ENCODE peak calls at places on chromosomes 4 and X, in six cellular contexts. O, W, M, P, J and N are unnamed samples. For H3K27me3, the result is how much of the 10 kb centered on the place peaks cover.

GRCh38 chr4:142091085-142091513 is 454.7 kb downstream of the IL15 start:
- DNase-seq in P (no peak), J (no peak), M (no peak), O (no peak), W (no peak), N (no peak)

GRCh38 chrX:148517191-148517590 is 16.8 kb downstream of the AFF2 start:
- DNase-seq in O (no peak), M (no peak), P (no peak), J (no peak), W (no peak), N (no peak)

GRCh38 chrX:87528487-87528886 is 10.9 kb downstream of the KLHL4 start:
- DNase-seq in M (no peak), J (no peak), P (no peak), O (no peak), W (no peak), N (no peak)

GRCh38 chrX:18877472-18877871 is 106.4 kb downstream of the PHKA2 start:
- DNase-seq in W (no peak), O (no peak), J (peak), P (no peak), M (no peak), N (no peak)

GRCh38 chrX:153820601-153821000 is 9.7 kb downstream of the PDZD4 start:
- DNase-seq in J (no peak), O (no peak), M (no peak), W (no peak), P (no peak), N (peak)

GRCh38 chr4:651884-652642 is 22.0 kb downstream of the ATP5ME start:
- DNase-seq in O (no peak), M (no peak), W (no peak), P (no peak), J (no peak), N (peak)

GRCh38 chrX:10926906-10927305 is 184.2 kb upstream of the HCCS start:
- DNase-seq in J (no peak), P (no peak), M (no peak), O (no peak), W (no peak), N (no peak)

GRCh38 chr4:2722033-2722432 is 34.1 kb downstream of the TNIP2 start:
- DNase-seq in O (no peak), J (no peak), P (no peak), W (no peak), M (no peak), N (no peak)

GRCh38 chr4:47615385-47615784 is 130.3 kb downstream of the ATP10D start:
- DNase-seq in P (no peak), W (no peak), M (no peak), O (no peak), J (no peak), N (no peak)

GRCh38 chr4:62288803-62289541 is 1088.8 kb downstream of the ADGRL3 start:
- DNase-seq in P (no peak), O (no peak), M (no peak), W (peak), J (peak), N (no peak)

GRCh38 chr4:655735-656151 is 18.3 kb downstream of the ATP5ME start:
- DNase-seq in M (no peak), W (no peak), O (no peak), J (no peak), P (no peak), N (peak)

GRCh38 chr4:173211222-173211621 is 42.6 kb downstream of the GALNT7 start:
- DNase-seq in W (no peak), P (no peak), J (no peak), O (no peak), M (no peak), N (no peak)

GRCh38 chrX:39425124-39425806 is 624.0 kb downstream of the MID1IP1 start:
- DNase-seq in J (no peak), O (no peak), W (no peak), M (no peak), P (no peak), N (no peak)

GRCh38 chrX:13669246-13669689 is 16.3 kb downstream of the TCEANC start:
- DNase-seq in W (peak), P (no peak), M (peak), O (peak), J (peak), N (no peak)

GRCh38 chr4:135917016-135917415 is 1615.3 kb downstream of the PCDH18 start:
- DNase-seq in J (no peak), M (no peak), P (no peak), W (no peak), O (no peak), N (no peak)

GRCh38 chr4:110130578-110131358 is 67.6 kb downstream of the ELOVL6 start:
- DNase-seq in J (no peak), W (no peak), P (no peak), O (no peak), M (no peak), N (no peak)

GRCh38 chrX:150688911-150689451 is 4.2 kb upstream of the MTMR1 start:
- DNase-seq in P (peak), O (peak), J (peak), W (peak), M (no peak), N (peak)

GRCh38 chr4:2803624-2804448 is 11.0 kb downstream of the SH3BP2 start:
- DNase-seq in O (peak), M (no peak), P (no peak), W (peak), J (no peak), N (no peak)

GRCh38 chr4:7430965-7431695 is 3.6 kb downstream of the PSAPL1 start:
- DNase-seq in M (no peak), W (no peak), P (no peak), J (no peak), O (no peak), N (no peak)

GRCh38 chr4:111802191-111802590 is 343.1 kb upstream of the FAM241A start:
- DNase-seq in J (no peak), M (no peak), W (peak), P (no peak), O (no peak), N (no peak)

GRCh38 chr4:77229433-77229832 is 72.4 kb downstream of the CCNG2 start:
- DNase-seq in P (no peak), O (no peak), M (no peak), J (no peak), W (no peak), N (no peak)

GRCh38 chrX:41621236-41621651 is 67.5 kb upstream of the GPR34 start:
- DNase-seq in M (no peak), P (no peak), W (peak), O (no peak), J (peak), N (peak)

GRCh38 chr4:174023641-174024040 is 259.8 kb downstream of the FBXO8 start:
- DNase-seq in J (no peak), W (peak), M (no peak), O (no peak), P (no peak), N (no peak)

GRCh38 chrX:10178866-10179463 is 22.2 kb downstream of the CLCN4 start:
- DNase-seq in J (no peak), O (no peak), P (no peak), W (no peak), M (no peak), N (peak)

DNA sequence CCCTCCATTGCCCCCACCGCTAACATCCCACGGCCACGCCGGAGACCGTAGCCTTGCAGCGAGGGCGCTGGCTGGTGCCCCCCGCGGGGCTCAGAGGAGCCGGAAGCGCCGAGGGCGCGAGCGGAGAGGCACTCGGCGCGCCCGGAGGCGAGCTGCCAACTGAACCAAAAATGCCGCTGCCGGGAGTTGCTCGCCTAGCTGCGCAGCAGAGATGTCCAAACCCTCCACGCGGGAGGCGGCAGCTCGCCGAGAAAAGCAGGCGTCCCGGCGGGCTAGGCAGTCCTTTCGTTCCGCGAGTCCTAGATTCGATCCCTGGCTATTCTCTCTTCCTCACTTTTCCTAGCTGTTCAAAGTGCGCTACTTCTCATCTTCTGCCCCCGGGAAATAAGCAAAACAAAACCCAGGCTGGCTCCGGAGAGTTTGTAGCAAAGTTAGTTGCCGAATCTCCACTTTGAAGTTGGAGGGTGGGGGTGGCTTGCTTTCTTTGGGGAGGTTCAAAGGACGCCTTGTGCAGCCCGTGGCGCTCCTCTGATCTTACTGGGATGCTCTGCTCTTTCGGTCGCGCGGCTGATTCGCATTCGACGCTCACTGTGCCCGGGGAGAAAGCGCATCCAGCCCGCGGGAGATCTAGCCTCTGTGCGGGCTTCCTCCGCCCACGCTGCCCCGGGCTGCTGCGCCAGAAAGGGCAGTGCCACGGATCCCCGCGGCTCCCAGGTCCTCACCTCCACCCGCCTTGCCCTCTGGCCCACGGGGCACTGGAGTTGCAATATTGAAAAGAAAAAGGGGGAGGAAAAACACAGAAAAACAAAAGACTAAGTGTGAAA is 677 bp downstream of the NKX6-1 start:
- DNase-seq in J (peak), W (peak), P (no peak), M (no peak), O (peak), N (peak)
- H3K27me3 ChIP-seq in J (half or more), W (half or more), P (half or more), M (half or more), O (under half), N (half or more)

GRCh38 chr4:186144596-186145569 is 40.4 kb downstream of the FAM149A start:
- DNase-seq in J (peak), W (peak), M (no peak), O (no peak), P (peak), N (peak)
- H3K4me3 ChIP-seq in J (peak), W (peak), M (peak), O (peak), P (peak), N (peak)

GRCh38 chrX:22589845-22590244 is 317.1 kb downstream of the CBLL2 start:
- DNase-seq in J (no peak), O (no peak), P (no peak), W (no peak), M (no peak), N (no peak)
- H3K27me3 ChIP-seq in J (under half), O (under half), P (under half), W (under half), M (under half), N (under half)

GRCh38 chr4:182143086-182143821 is 99.9 kb upstream of the TENM3 start:
- DNase-seq in O (no peak), P (no peak), M (no peak), W (no peak), J (peak), N (peak)

GRCh38 chr4:182143822-182144620 is 99.2 kb upstream of the TENM3 start:
- DNase-seq in W (peak), P (no peak), O (no peak), M (no peak), J (peak), N (peak)

GRCh38 chr4:182147391-182147790 is 95.8 kb upstream of the TENM3 start:
- DNase-seq in M (no peak), P (no peak), O (no peak), J (no peak), W (no peak), N (no peak)

GRCh38 chr4:182144621-182145359 is 98.4 kb upstream of the TENM3 start:
- DNase-seq in O (no peak), W (no peak), P (no peak), J (peak), M (no peak), N (peak)

GRCh38 chr4:182145360-182145905 is 97.8 kb upstream of the TENM3 start:
- DNase-seq in J (peak), O (no peak), M (no peak), P (no peak), W (no peak), N (no peak)
- H3K4me3 ChIP-seq in J (peak), O (no peak), M (no peak), P (peak), W (peak), N (peak)

DNA sequence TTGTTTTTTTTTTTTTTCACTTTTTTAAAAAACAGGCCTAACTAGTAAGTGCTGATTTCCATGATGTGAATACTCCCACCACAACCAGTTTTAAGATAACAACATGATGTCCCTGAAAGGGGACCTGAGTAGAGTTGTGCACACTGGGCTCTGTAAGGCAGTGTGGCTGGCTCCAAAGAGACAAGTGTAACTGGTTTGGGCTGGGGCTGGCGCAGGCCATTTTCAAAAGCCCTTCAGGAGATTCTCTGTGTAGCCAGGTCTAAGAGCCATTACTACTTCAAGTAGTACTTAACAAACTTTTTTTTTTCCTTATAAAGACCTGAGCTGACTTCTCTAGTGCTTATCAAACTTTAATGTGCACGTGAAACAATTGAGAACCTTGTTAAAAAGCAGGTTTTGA is 4.3 kb downstream of the QRFPR start:
- DNase-seq in P (no peak), J (no peak), O (no peak), W (no peak), M (no peak), N (no peak)
- H3K27me3 ChIP-seq in P (under half), J (half or more), O (under half), W (under half), M (under half), N (under half)

DNA sequence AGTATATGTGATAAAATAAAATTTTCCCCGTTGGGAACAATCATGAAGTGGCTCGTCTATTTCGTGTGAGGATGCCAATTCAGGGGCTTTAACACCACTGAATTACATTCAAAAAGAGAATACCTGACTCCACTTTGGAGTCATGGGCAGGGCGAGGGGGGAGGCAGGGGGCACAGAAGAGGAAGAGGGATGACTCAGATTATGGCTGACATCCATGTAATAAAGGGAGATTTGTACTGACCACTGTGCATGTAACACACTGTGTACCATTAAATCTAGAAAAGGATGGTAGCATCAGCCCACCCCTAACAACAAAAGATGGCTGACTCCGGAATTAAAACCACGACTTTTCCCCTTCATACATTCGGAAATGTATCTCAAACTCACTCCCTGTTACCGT is 1.3 kb downstream of the SLC9A7 start:
- DNase-seq in W (no peak), P (no peak), J (no peak), O (no peak), M (no peak), N (no peak)
- H3K4me3 ChIP-seq in W (peak), P (peak), J (no peak), O (peak), M (no peak), N (peak)

GRCh38 chr4:100593933-100594332 is 76.1 kb upstream of the EMCN start:
- DNase-seq in M (no peak), J (no peak), P (no peak), W (no peak), O (no peak), N (no peak)
- H3K27me3 ChIP-seq in M (under half), J (under half), P (under half), W (under half), O (under half), N (under half)

DNA sequence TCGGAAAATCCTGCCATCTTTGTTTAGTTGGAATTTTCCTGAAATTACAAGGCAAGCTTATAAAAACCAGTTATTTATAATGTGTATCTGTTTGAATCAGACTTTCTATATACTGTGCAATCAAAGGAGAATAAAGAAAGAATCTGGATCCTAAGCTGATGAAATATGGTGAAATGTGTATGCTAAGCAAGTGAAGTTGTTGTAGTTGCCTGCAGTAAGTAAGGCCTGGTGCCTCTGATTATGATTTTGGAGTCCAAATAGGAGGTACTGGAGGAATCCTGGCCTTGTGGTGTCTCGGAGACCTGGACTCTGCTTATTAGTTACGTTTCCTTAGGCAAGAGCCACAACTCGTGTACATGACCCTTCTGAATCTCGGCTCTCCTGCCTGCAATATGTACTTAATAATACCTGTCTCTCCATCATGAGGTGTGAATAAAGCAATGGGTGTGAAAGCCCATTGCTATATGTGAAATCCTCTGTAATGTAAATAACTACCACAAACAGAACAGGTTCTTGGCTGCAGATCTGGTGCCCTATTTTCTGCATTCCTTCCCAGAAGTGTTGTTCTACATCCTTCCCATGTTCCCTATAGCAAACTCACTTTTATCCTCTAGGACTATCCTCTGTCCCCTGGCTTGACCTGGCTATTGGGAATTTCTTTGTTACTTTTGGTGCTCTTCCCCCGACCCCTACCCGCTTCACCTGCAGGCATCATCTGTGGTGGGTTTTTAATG is 13.2 kb upstream of the FREM3 start:
- DNase-seq in W (no peak), J (no peak), O (no peak), P (no peak), M (no peak), N (no peak)
- H3K4me3 ChIP-seq in W (no peak), J (no peak), O (no peak), P (no peak), M (no peak), N (no peak)